ENCODE peak calls at places on chromosomes 11 and 22, in four cellular contexts. Q is K562, X is HL-60, B is GM12878. J is an unnamed sample.

GRCh38 chr11:18312663-18313420 is 9.1 kb downstream of the HPS5 start:
- DNase-seq in Q (no peak), B (no peak), X (no peak), J (no peak)

GRCh38 chr11:63951779-63952536 is 13.2 kb downstream of the NAA40 start:
- DNase-seq in B (peak; percentile 65), X (peak; percentile 67), Q (no peak), J (no peak)

GRCh38 chr11:99020324-99021225 is at the start of gene CNTN5:
- DNase-seq in X (peak; percentile 32), B (no peak), Q (peak; percentile 21), J (no peak)

GRCh38 chr22:19595532-19595931 is 71.3 kb upstream of the CLDN5 start:
- DNase-seq in Q (peak; percentile 29), X (no peak), B (no peak), J (no peak)

GRCh38 chr11:61795459-61795858 is 2.7 kb downstream of the FEN1 start:
- DNase-seq in B (no peak), X (no peak), Q (no peak), J (no peak)

GRCh38 chr11:46050065-46050464 is 71.2 kb downstream of the PHF21A start:
- DNase-seq in Q (no peak), X (peak; percentile 27), B (no peak), J (no peak)

GRCh38 chr22:39176067-39176621 is 23.7 kb upstream of the CBX7 start:
- DNase-seq in X (no peak), B (no peak), Q (no peak), J (no peak)

GRCh38 chr11:9601041-9601875 is 27.8 kb downstream of the WEE1 start:
- DNase-seq in Q (no peak), X (peak; percentile 94), B (peak; percentile 95), J (peak; percentile 30)

GRCh38 chr22:49406047-49406650 is 421.5 kb downstream of the BRD1 start:
- DNase-seq in X (no peak), B (no peak), Q (no peak), J (no peak)

GRCh38 chr11:67584205-67584880 is 731 bp downstream of the GSTP1 start:
- DNase-seq in X (peak; percentile 95), B (no peak), Q (peak; percentile 58), J (no peak)
- TF ChIP-seq SPI1 in X (peak; percentile 27), B (peak; percentile 12), Q (no peak), J (no peak)

DNA sequence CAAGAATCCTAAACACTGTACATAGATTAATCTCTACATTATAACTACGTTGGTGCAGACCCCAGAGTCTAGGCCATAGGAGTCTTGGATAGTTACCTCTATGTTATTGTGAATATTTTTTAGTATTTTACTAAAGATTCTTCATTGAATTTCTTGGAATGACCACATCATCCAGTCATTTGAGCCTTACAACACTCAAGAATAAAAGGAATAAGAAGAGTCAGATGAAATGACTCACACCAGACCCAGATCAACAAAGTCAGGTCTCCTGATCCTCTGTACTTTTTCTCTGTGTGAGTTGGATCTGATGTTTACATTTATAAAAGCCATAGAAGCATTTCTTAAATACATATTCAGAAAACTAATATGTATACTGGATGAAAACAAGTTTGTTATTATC is 179.2 kb upstream of the ARHGAP20 start:
- DNase-seq in Q (no peak), X (no peak), B (no peak), J (no peak)
- TF ChIP-seq SPI1 in Q (no peak), X (no peak), B (no peak), J (no peak)

DNA sequence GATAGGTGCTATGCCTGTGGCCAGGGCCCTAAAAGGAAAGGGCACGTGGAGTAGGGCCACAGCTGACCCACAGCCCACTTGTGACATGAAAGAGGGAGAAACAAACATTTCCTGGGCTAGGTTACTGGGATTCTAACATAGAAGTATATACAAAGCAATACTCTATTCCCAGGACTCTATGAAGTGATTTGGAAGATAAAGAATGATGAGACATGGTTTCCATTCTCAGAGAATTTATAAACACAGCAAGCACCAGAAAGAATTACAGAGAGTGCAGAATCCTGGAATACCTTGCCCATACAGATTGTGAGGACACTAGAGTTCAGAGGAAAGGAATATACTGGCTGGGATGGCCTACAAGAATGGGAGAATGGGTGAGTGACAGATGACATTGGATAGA is 86.4 kb downstream of the KIRREL3 start:
- DNase-seq in X (no peak), Q (no peak), B (no peak), J (no peak)
- TF ChIP-seq SPI1 in X (no peak), Q (no peak), B (no peak), J (no peak)

DNA sequence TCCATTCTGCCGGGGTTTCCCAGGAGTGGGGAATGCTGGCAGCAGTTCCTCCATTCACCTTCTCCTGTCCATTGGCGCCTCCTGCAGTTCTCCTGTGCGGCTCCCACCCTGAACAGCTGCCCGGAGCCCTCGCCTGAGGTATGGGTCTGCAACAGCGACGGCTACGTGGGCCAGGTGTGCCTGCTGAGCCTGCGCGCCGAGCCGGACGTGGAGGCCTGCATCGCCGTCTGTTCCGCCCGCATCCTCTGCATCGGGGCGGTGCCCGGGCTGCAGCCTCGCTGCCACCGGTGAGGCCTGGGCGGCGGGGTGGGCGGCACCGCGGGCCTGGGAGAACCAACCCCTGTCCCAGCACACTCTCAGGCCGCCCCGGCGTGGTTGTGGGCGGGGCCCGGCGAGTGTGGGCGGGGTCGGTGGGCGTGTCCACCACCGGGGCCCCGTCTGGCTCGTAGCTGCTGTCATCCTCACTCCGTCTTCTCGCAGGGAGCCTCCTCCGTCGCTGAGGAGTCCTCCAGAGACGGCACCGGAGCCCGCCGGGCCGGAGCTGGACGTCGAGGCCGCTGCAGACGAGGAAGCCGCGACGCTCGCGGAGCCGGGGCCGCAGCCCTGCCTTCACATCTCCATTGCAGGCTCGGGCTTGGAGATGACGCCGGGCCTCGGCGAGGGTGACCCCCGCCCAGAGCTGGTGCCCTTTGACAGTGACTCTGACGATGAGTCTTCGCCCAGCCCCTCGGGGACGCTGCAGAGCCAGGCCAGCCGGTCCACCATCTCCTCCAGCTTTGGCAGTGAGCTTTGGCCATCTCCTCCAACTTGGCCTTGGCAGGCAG is 14.0 kb upstream of the RELT start:
- DNase-seq in X (no peak), B (no peak), Q (peak; percentile 95), J (no peak)
- TF ChIP-seq SPI1 in X (no peak), B (no peak), Q (no peak), J (no peak)